ENCODE peak calls at places on chromosomes 4 and X, in seven cellular contexts. W is endothelial cell of umbilical vein; Q is right cardiac atrium; G is activated CD4-positive, alpha-beta T cell treated with anti-CD3 and anti-CD28 coated beads, Interleukin-2, amount 50 U/mL, for 24 hours; E is KG1; J is skeletal muscle cell; Z is non-pigmented ciliary epithelial cell. C is an unnamed sample.

GRCh38 chr4:76804060-76804459 is 93.9 kb downstream of the SOWAHB start:
- DNase-seq in W (peak; percentile 56), Q (no peak), G (no peak), E (no peak), J (peak; percentile 27), Z (no peak), C (peak; percentile 59)

GRCh38 chr4:128716325-128716724 is 93.2 kb upstream of the JADE1 start:
- DNase-seq in W (no peak), Q (no peak), G (no peak), E (no peak), J (no peak), Z (no peak), C (no peak)

GRCh38 chrX:150842198-150842553 is 56.3 kb downstream of the CD99L2 start:
- DNase-seq in W (no peak), Q (no peak), G (no peak), E (no peak), J (no peak), Z (no peak), C (no peak)

GRCh38 chrX:50536955-50537354 is 66.3 kb upstream of the DGKK start:
- DNase-seq in W (no peak), Q (no peak), G (no peak), E (no peak), J (no peak), Z (no peak), C (no peak)

GRCh38 chr4:3276961-3277360 is 15.9 kb upstream of the RGS12 start:
- DNase-seq in W (no peak), Q (no peak), G (no peak), E (no peak), J (no peak), Z (no peak), C (no peak)

GRCh38 chr4:40475609-40476008 is 140.5 kb downstream of the CHRNA9 start:
- DNase-seq in W (no peak), Q (no peak), G (no peak), E (no peak), J (no peak), Z (no peak), C (no peak)

GRCh38 chr4:4865705-4866123 is 6.2 kb downstream of the MSX1 start:
- DNase-seq in W (no peak), Q (no peak), G (no peak), E (no peak), J (no peak), Z (no peak), C (no peak)

GRCh38 chr4:40283413-40283812 is 51.7 kb upstream of the CHRNA9 start:
- DNase-seq in W (no peak), Q (no peak), G (no peak), E (no peak), J (no peak), Z (no peak), C (no peak)

GRCh38 chr4:137960371-137961050 is 281.6 kb downstream of the SLC7A11 start:
- DNase-seq in W (no peak), Q (no peak), G (no peak), E (no peak), J (peak; percentile 66), Z (peak; percentile 45), C (no peak)

GRCh38 chr4:71406459-71406963 is 67.7 kb downstream of the SLC4A4 start:
- DNase-seq in W (peak; percentile 23), Q (no peak), G (no peak), E (peak; percentile 43), J (no peak), Z (no peak), C (no peak)

GRCh38 chrX:25344191-25344936 is 328.6 kb upstream of the ARX start:
- DNase-seq in W (no peak), Q (no peak), G (no peak), E (no peak), J (no peak), Z (no peak), C (peak; percentile 1)

GRCh38 chr4:134027931-134028330 is 173.7 kb downstream of the PABPC4L start:
- DNase-seq in W (peak; percentile 71), Q (no peak), G (no peak), E (no peak), J (peak; percentile 11), Z (peak; percentile 73), C (no peak)

C was measured in dermis blood vessel endothelial cell.